ENCODE peak calls at places on chromosomes 3 and 15, in nine cellular contexts. L is stomach, C is esophagus muscularis mucosa, M is A549, V is HCT116, F is tibial nerve, K is upper lobe of left lung, D is uterus, T is ovary. S is an unnamed sample.

GRCh38 chr3:33975463-33975862 is 177.0 kb downstream of the PDCD6IP start:
- DNase-seq in L (no peak), C (peak), M (no peak), V (no peak), F (no peak), K (no peak), D (no peak), T (no peak), S (no peak)

GRCh38 chr15:91099616-91100560 is at the start of gene SV2B:
- DNase-seq in L (peak), C (peak), M (no peak), V (no peak), F (no peak), K (no peak), D (no peak), T (no peak), S (no peak)

GRCh38 chr3:102141913-102142210 is 292.5 kb downstream of the NFKBIZ start:
- DNase-seq in L (no peak), C (no peak), M (no peak), V (no peak), F (no peak), K (no peak), D (no peak), T (no peak), S (no peak)

GRCh38 chr3:119600732-119601131 is 3.0 kb downstream of the PLA1A start:
- DNase-seq in L (no peak), C (no peak), M (no peak), V (peak), F (no peak), K (peak), D (no peak), T (no peak), S (no peak)

GRCh38 chr3:188940213-188940914 is 231.4 kb upstream of the TPRG1 start:
- DNase-seq in L (no peak), C (no peak), M (no peak), V (no peak), F (no peak), K (no peak), D (peak), T (no peak), S (no peak)

GRCh38 chr3:98763076-98763475 is at the start of gene ST3GAL6:
- DNase-seq in L (no peak), C (no peak), M (no peak), V (no peak), F (no peak), K (peak), D (peak), T (no peak), S (no peak)

GRCh38 chr3:71503525-71504249 is 79.8 kb downstream of the FOXP1 start:
- DNase-seq in L (no peak), C (no peak), M (peak), V (no peak), F (no peak), K (no peak), D (no peak), T (no peak), S (no peak)

GRCh38 chr3:57221883-57222282 is 5.6 kb upstream of the APPL1 start:
- DNase-seq in L (no peak), C (no peak), M (no peak), V (no peak), F (no peak), K (no peak), D (no peak), T (no peak), S (no peak)

GRCh38 chr3:191220908-191221307 is 21.9 kb downstream of the OSTN start:
- DNase-seq in L (no peak), C (no peak), M (no peak), V (peak), F (no peak), K (no peak), D (no peak), T (no peak), S (no peak)

GRCh38 chr15:42065008-42065407 is 29.4 kb downstream of the PLA2G4D start:
- DNase-seq in L (peak), C (no peak), M (no peak), V (no peak), F (no peak), K (no peak), D (no peak), T (no peak), S (peak)

GRCh38 chr3:183277260-183277659 is 24.2 kb downstream of the B3GNT5 start:
- DNase-seq in L (no peak), C (no peak), M (no peak), V (no peak), F (no peak), K (no peak), D (no peak), T (no peak), S (no peak)

GRCh38 chr3:190892328-190893011 is 30.0 kb upstream of the GMNC start:
- DNase-seq in L (no peak), C (no peak), M (no peak), V (no peak), F (no peak), K (no peak), D (no peak), T (no peak), S (no peak)

GRCh38 chr3:193656445-193656844 is 63.4 kb downstream of the OPA1 start:
- DNase-seq in L (no peak), C (no peak), M (no peak), V (no peak), F (no peak), K (no peak), D (no peak), T (no peak), S (no peak)

GRCh38 chr15:65929573-65929972 is 60.3 kb downstream of the RAB11A start:
- DNase-seq in L (no peak), C (no peak), M (no peak), V (no peak), F (no peak), K (no peak), D (no peak), T (no peak), S (no peak)

GRCh38 chr3:31755911-31756658 is 223.4 kb downstream of the STT3B start:
- DNase-seq in L (no peak), C (no peak), M (no peak), V (no peak), F (no peak), K (no peak), D (no peak), T (no peak), S (no peak)

GRCh38 chr3:116000315-116000714 is 377.0 kb downstream of the GAP43 start:
- DNase-seq in L (no peak), C (no peak), M (peak), V (peak), F (no peak), K (no peak), D (no peak), T (no peak), S (no peak)

GRCh38 chr15:83119968-83120581 is 12.6 kb downstream of the TM6SF1 start:
- DNase-seq in L (no peak), C (peak), M (no peak), V (no peak), F (no peak), K (no peak), D (no peak), T (no peak), S (no peak)

GRCh38 chr3:44948239-44948638 is 27.7 kb downstream of the ZDHHC3 start:
- DNase-seq in L (no peak), C (no peak), M (no peak), V (no peak), F (no peak), K (no peak), D (no peak), T (no peak), S (no peak)

GRCh38 chr3:58074126-58074715 is 66.0 kb downstream of the FLNB start:
- DNase-seq in L (no peak), C (no peak), M (no peak), V (no peak), F (no peak), K (no peak), D (no peak), T (no peak), S (no peak)

GRCh38 chr3:81910244-81910852 is 148.9 kb upstream of the GBE1 start:
- DNase-seq in L (no peak), C (no peak), M (peak), V (peak), F (no peak), K (no peak), D (no peak), T (no peak), S (no peak)

GRCh38 chr3:127652246-127652995 is 20.3 kb upstream of the ABTB1 start:
- DNase-seq in L (peak), C (no peak), M (peak), V (peak), F (no peak), K (peak), D (peak), T (no peak), S (no peak)

DNA sequence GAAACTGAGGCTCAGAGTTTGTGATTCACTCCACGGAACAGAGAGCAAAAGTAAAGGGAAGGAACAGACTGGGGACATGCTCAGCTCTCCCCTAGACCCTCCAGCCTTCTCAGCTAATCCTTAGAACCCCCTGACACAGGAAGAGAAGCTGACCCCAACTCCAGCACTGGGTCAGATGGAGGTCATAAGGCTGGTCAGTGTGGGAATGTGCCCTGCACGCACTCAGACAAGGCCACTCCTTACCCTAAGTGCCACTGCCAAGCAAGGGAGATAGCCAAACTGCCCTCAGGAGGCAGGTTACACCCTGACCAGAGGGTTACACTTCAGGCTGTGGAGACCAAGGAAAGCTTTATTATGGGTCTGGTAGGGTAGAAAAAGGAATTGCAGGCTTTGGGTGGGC is 1.2 kb downstream of the RPL29 start:
- DNase-seq in L (no peak), C (no peak), M (no peak), V (no peak), F (no peak), K (no peak), D (no peak), T (no peak), S (no peak)
- TF ChIP-seq POLR2A in L (no peak), C (no peak), M (no peak), V (no peak), F (no peak), K (no peak), D (no peak), T (no peak), S (no peak)

DNA sequence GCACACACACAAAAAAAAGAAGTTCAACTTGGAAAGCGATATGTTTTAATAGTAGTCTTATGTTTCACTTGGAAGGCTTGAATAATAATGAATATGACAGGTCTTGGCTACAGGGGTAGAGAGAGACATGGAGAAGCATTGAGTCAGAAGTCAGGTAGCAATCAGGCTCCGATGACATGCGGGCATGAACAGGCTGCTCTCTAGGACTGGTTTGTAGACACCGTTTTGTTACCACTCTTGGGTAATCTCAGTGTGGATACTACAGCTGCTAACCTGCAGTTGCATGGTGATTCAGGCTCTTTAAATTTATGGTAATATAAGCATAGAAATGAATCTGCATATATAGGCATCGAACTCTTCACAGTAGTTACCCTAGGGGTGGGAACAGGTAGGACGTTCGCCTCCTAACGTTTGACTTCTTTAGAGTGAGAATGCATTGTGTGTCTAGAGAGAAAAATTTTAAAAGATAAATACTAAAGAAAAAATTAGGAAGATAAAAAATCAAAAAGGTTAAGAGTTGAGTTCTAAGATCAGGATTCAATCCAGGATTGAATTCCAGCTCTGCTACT is 241.6 kb upstream of the KBTBD8 start:
- DNase-seq in L (no peak), C (no peak), M (no peak), V (no peak), F (no peak), K (no peak), D (no peak), T (no peak), S (no peak)
- TF ChIP-seq CTCF in L (no peak), C (no peak), M (no peak), V (no peak), F (no peak), K (no peak), D (no peak), T (no peak), S (no peak)

GRCh38 chr15:63881431-63881830 is 47.7 kb upstream of the HERC1 start:
- DNase-seq in L (no peak), C (no peak), M (no peak), V (no peak), F (no peak), K (no peak), D (no peak), T (no peak), S (no peak)
- H3K4me3 ChIP-seq in L (no peak), C (no peak), M (no peak), V (no peak), F (no peak), K (no peak), D (no peak), T (no peak), S (no peak)

DNA sequence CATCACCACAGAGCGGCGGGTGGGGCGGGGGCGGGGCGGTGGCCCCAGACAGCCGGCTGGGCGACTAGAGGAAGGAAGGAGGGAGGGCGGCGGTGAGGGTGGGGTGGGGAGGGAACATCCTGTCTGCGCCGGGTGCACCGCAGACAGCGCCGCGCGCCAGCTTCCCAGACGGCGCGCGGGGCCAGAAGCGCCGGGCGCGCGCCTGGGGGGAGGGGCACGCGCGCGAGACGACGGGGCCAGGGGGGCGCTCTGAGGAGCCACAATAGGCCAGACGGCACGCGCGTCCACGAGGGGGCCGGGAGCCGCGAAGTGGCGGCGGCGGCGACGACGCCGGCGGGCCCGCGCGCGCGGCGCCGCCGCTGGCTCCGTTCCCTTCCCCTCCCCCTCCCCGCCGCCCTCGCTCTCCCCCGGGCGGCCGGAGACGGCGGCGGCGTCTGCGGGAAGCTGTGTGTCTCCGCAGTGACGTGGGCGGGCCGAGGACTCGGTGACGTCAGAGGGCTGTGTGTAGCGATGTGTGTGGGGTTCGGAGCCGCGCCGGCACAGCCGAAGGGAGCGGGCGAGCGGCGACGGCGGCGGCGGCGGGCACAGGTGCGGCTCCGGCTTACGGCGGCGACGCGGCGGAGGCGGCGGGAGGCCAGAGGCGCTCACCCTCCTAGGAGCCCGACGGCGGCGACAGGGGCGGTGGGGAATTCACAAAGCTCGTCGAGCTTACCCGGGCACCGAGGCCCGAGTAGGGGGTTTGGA is at the start of gene SKIL:
- DNase-seq in L (peak), C (peak), M (peak), V (peak), F (peak), K (peak), D (peak), T (peak), S (peak)
- TF ChIP-seq POLR2A in L (no peak), C (no peak), M (peak), V (no peak), F (no peak), K (peak), D (peak), T (peak), S (peak)

GRCh38 chr3:76352069-76352847 is 566.9 kb upstream of the ZNF717 start:
- DNase-seq in L (no peak), C (no peak), M (no peak), V (no peak), F (no peak), K (no peak), D (no peak), T (no peak), S (no peak)
- TF ChIP-seq CTCF in L (no peak), C (no peak), M (no peak), V (no peak), F (no peak), K (no peak), D (no peak), T (no peak), S (no peak)

S was measured in lower leg skin.